ENCODE peak calls at places on chromosomes 12 and 14, in nine cellular contexts. G is spleen, C is esophagus squamous epithelium, O is ovary, U is uterus, N is thyroid gland, A is tibial nerve, B is A549, W is HCT116. I is an unnamed sample.

GRCh38 chr12:119200601-119201000 is 21.9 kb downstream of the HSPB8 start:
- DNase-seq in G (no peak), A (no peak), N (no peak), O (no peak), W (no peak), U (no peak), C (no peak), B (no peak), I (no peak)

GRCh38 chr12:6053541-6053940 is 70.9 kb downstream of the VWF start:
- DNase-seq in U (no peak), B (no peak), W (no peak), A (no peak), C (no peak), N (no peak), G (peak), O (no peak), I (no peak)

GRCh38 chr14:23578560-23579310 is at the start of gene JPH4:
- DNase-seq in C (no peak), N (no peak), B (no peak), W (no peak), G (no peak), A (no peak), O (peak), U (peak), I (no peak)

GRCh38 chr12:70178038-70178437 is 65.2 kb upstream of the CNOT2 start:
- DNase-seq in B (no peak), C (no peak), U (no peak), W (no peak), N (no peak), O (no peak), A (no peak), G (no peak), I (no peak)

GRCh38 chr14:34098045-34098984 is 147.4 kb upstream of the EGLN3 start:
- DNase-seq in A (peak), B (peak), W (peak), U (peak), O (peak), C (no peak), N (peak), G (no peak), I (no peak)

GRCh38 chr12:44847888-44848770 is 28.0 kb downstream of the NELL2 start:
- DNase-seq in N (no peak), C (no peak), O (no peak), G (peak), B (no peak), W (no peak), U (no peak), A (no peak), I (no peak)

GRCh38 chr12:52314511-52314910 is 6.7 kb downstream of the KRT83 start:
- DNase-seq in O (no peak), G (no peak), C (no peak), U (no peak), W (no peak), A (no peak), N (no peak), B (no peak), I (no peak)

GRCh38 chr14:24595046-24595808 is 14.3 kb downstream of the GZMH start:
- DNase-seq in O (no peak), A (no peak), U (no peak), B (peak), W (no peak), N (no peak), G (no peak), C (no peak), I (no peak)

GRCh38 chr14:92961567-92961855 is 38.6 kb downstream of the CHGA start:
- DNase-seq in C (no peak), U (no peak), A (no peak), W (no peak), N (no peak), G (peak), O (no peak), B (no peak), I (peak)

GRCh38 chr12:67428431-67428830 is 159.3 kb downstream of the CAND1 start:
- DNase-seq in A (no peak), U (no peak), W (no peak), G (no peak), O (no peak), N (no peak), B (no peak), C (no peak), I (no peak)

GRCh38 chr14:69260246-69260978 is 454 bp downstream of the GALNT16 start:
- DNase-seq in A (no peak), C (no peak), W (no peak), O (no peak), N (peak), G (no peak), U (no peak), B (peak), I (no peak)

GRCh38 chr12:26158078-26158764 is 33.4 kb upstream of the BHLHE41 start:
- DNase-seq in A (no peak), U (no peak), G (no peak), B (peak), C (no peak), W (no peak), N (no peak), O (no peak), I (no peak)

GRCh38 chr12:31326689-31327659 is 1.0 kb upstream of the SINHCAF start:
- DNase-seq in G (no peak), A (no peak), C (no peak), B (no peak), U (no peak), N (peak), W (no peak), O (no peak), I (no peak)

GRCh38 chr14:76304536-76305473 is 71.1 kb upstream of the ESRRB start:
- DNase-seq in N (no peak), U (no peak), G (no peak), C (no peak), A (no peak), B (no peak), O (no peak), W (no peak), I (no peak)

GRCh38 chr12:56128669-56129209 is 672 bp downstream of the ESYT1 start:
- DNase-seq in A (no peak), O (peak), G (peak), W (no peak), B (no peak), C (no peak), N (peak), U (no peak), I (no peak)

GRCh38 chr12:56127485-56127887 is 581 bp upstream of the ESYT1 start:
- DNase-seq in C (no peak), W (no peak), G (no peak), A (no peak), O (no peak), B (no peak), U (no peak), N (no peak), I (no peak)

GRCh38 chr12:56127888-56128668 is at the start of gene ESYT1:
- DNase-seq in O (peak), C (peak), G (peak), N (peak), B (peak), A (peak), U (peak), W (peak), I (peak)

GRCh38 chr12:56130876-56131275 is 2.8 kb downstream of the ESYT1 start:
- DNase-seq in N (no peak), U (no peak), C (no peak), G (no peak), A (no peak), B (no peak), W (no peak), O (no peak), I (no peak)

GRCh38 chr12:56129210-56129691 is 1.2 kb downstream of the ESYT1 start:
- DNase-seq in O (peak), U (peak), N (peak), A (no peak), G (peak), C (no peak), W (no peak), B (peak), I (peak)
- TF ChIP-seq POLR2A in O (peak), U (peak), N (peak), A (peak), G (peak), C (peak), W (no peak), B (no peak), I (no peak)

GRCh38 chr12:93404961-93405849 is 27.5 kb downstream of the NUDT4 start:
- DNase-seq in B (no peak), G (no peak), C (no peak), O (no peak), A (no peak), W (no peak), N (no peak), U (no peak), I (no peak)

GRCh38 chr12:93402333-93403311 is 24.9 kb downstream of the NUDT4 start:
- DNase-seq in N (no peak), G (no peak), U (no peak), B (no peak), W (no peak), O (no peak), C (no peak), A (no peak), I (no peak)

GRCh38 chr12:93407963-93408283 is 30.2 kb downstream of the NUDT4 start:
- DNase-seq in W (no peak), N (no peak), G (no peak), A (no peak), B (no peak), U (no peak), C (no peak), O (no peak), I (no peak)

GRCh38 chr12:93407283-93407962 is 29.7 kb downstream of the NUDT4 start:
- DNase-seq in O (no peak), A (no peak), N (no peak), U (no peak), W (no peak), C (no peak), B (no peak), G (no peak), I (no peak)

DNA sequence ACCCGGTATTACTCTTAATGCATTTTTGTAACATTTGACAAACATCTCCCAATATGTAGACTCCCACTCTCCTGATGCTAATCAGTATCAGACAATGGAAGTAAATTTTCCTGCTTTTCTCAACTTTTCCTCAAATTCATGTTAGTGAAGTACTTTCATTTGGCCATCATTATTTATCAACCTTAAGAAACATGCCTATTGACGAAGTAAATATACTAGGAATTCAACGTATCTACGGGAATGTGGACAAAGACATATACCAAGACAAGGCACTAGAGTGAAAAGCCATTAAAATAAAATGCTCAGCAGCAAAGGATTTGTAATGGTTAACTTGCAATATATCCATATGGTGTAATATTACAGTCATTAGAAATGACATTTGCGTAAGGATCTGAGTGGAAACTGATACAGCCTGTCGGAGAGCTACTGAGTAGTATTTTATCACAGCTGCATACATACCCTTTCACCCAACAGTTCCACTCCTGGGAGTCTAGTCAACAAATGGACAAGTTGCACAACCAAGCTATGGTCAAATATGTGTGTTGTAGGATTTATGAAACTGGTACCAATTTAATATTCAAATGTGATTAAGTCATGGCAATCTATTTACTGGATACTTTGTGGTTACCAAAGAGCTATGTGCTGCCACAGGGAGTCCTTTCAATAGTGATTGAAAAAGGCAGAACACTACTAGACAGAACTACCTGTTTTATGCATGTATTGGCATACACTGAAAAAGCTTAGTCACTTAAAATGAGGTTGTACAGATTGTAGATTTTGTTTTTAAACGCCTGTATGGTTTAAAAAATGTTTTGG is 26.5 kb downstream of the NUDT4 start:
- DNase-seq in A (no peak), W (no peak), G (no peak), C (no peak), N (no peak), U (no peak), B (no peak), O (no peak), I (no peak)
- TF ChIP-seq POLR2A in A (no peak), W (no peak), G (no peak), C (no peak), N (no peak), U (no peak), B (no peak), O (no peak), I (no peak)

GRCh38 chr12:115577401-115577800 is 700.1 kb downstream of the MED13L start:
- DNase-seq in U (no peak), A (no peak), N (no peak), C (no peak), G (no peak), W (no peak), B (no peak), O (no peak), I (no peak)
- TF ChIP-seq POLR2A in U (no peak), A (no peak), N (no peak), C (no peak), G (no peak), W (no peak), B (no peak), O (no peak), I (no peak)

GRCh38 chr14:39097159-39097558 is 5.9 kb downstream of the SEC23A start:
- DNase-seq in C (no peak), G (no peak), A (no peak), O (no peak), N (no peak), B (peak), U (no peak), W (no peak), I (no peak)

GRCh38 chr14:39102969-39103957 is at the start of gene SEC23A:
- DNase-seq in O (peak), W (peak), A (peak), C (peak), U (peak), B (peak), G (peak), N (peak), I (peak)

GRCh38 chr14:39107624-39108023 is 4.6 kb upstream of the SEC23A start:
- DNase-seq in A (no peak), G (no peak), C (no peak), N (no peak), O (no peak), W (no peak), U (no peak), B (peak), I (no peak)

GRCh38 chr14:39099748-39100147 is 3.3 kb downstream of the SEC23A start:
- DNase-seq in O (no peak), A (no peak), G (no peak), N (no peak), B (no peak), U (no peak), W (no peak), C (no peak), I (no peak)

GRCh38 chr14:39102265-39102968 is 618 bp downstream of the SEC23A start:
- DNase-seq in W (no peak), N (no peak), U (no peak), O (no peak), C (no peak), A (no peak), B (peak), G (no peak), I (no peak)
- TF ChIP-seq POLR2A in W (no peak), N (no peak), U (no peak), O (no peak), C (no peak), A (no peak), B (no peak), G (no peak), I (peak)